ENCODE peak calls at places on chromosomes 11 and 22, in eight cellular contexts. One of them, this sample, is unnamed.

GRCh38 chr11:77789731-77790476 is 30.6 kb downstream of the RSF1 start:
- DNase-seq in SK-N-SH: no peak
- DNase-seq in ovary: no peak
- DNase-seq in tibial nerve: no peak
- DNase-seq in K562: no peak
- DNase-seq in transverse colon: no peak
- DNase-seq in HepG2: no peak
- DNase-seq in A549: no peak
- DNase-seq in this sample: no peak

GRCh38 chr11:68506908-68507307 is 46.4 kb downstream of the PPP6R3 start:
- DNase-seq in SK-N-SH: no peak
- DNase-seq in ovary: no peak
- DNase-seq in tibial nerve: no peak
- DNase-seq in K562: no peak
- DNase-seq in transverse colon: no peak
- DNase-seq in HepG2: no peak
- DNase-seq in A549: peak; percentile 22
- DNase-seq in this sample: no peak

GRCh38 chr11:110000045-110000502 is 93.1 kb upstream of the ZC3H12C start:
- DNase-seq in SK-N-SH: no peak
- DNase-seq in ovary: no peak
- DNase-seq in tibial nerve: no peak
- DNase-seq in K562: peak; percentile 48
- DNase-seq in transverse colon: no peak
- DNase-seq in HepG2: no peak
- DNase-seq in A549: peak; percentile 65
- DNase-seq in this sample: no peak

GRCh38 chr22:36991220-36991619 is 28.0 kb downstream of the TST start:
- DNase-seq in SK-N-SH: no peak
- DNase-seq in ovary: no peak
- DNase-seq in tibial nerve: no peak
- DNase-seq in K562: no peak
- DNase-seq in transverse colon: no peak
- DNase-seq in HepG2: no peak
- DNase-seq in A549: no peak
- DNase-seq in this sample: no peak

GRCh38 chr11:20127671-20128527 is 32.4 kb downstream of the DBX1 start:
- DNase-seq in SK-N-SH: peak; percentile 84
- DNase-seq in ovary: peak; percentile 68
- DNase-seq in tibial nerve: peak; percentile 83
- DNase-seq in K562: peak; percentile 81
- DNase-seq in transverse colon: peak; percentile 85
- DNase-seq in HepG2: peak; percentile 52
- DNase-seq in A549: peak; percentile 70
- DNase-seq in this sample: peak; percentile 81

GRCh38 chr11:876550-876949 is 33.9 kb downstream of the TSPAN4 start:
- DNase-seq in SK-N-SH: no peak
- DNase-seq in ovary: peak; percentile 43
- DNase-seq in tibial nerve: no peak
- DNase-seq in K562: no peak
- DNase-seq in transverse colon: no peak
- DNase-seq in HepG2: no peak
- DNase-seq in A549: no peak
- DNase-seq in this sample: no peak

GRCh38 chr11:66172146-66172545 is 96.3 kb upstream of the RAB1B start:
- DNase-seq in SK-N-SH: no peak
- DNase-seq in ovary: no peak
- DNase-seq in tibial nerve: no peak
- DNase-seq in K562: peak; percentile 37
- DNase-seq in transverse colon: no peak
- DNase-seq in HepG2: no peak
- DNase-seq in A549: peak; percentile 29
- DNase-seq in this sample: no peak

GRCh38 chr11:126431401-126432064 is 76.0 kb downstream of the ST3GAL4 start:
- DNase-seq in SK-N-SH: no peak
- DNase-seq in ovary: peak; percentile 69
- DNase-seq in tibial nerve: peak; percentile 41
- DNase-seq in K562: no peak
- DNase-seq in transverse colon: peak; percentile 76
- DNase-seq in HepG2: peak; percentile 27
- DNase-seq in A549: no peak
- DNase-seq in this sample: peak; percentile 38

GRCh38 chr11:118921929-118922744 is 3.6 kb downstream of the BCL9L start:
- DNase-seq in SK-N-SH: peak; percentile 80
- DNase-seq in ovary: peak; percentile 87
- DNase-seq in tibial nerve: no peak
- DNase-seq in K562: no peak
- DNase-seq in transverse colon: peak; percentile 81
- DNase-seq in HepG2: peak; percentile 80
- DNase-seq in A549: peak; percentile 91
- DNase-seq in this sample: peak; percentile 88

GRCh38 chr11:87859583-87859982 is 315.7 kb downstream of the RAB38 start:
- DNase-seq in SK-N-SH: no peak
- DNase-seq in ovary: no peak
- DNase-seq in tibial nerve: peak; percentile 15
- DNase-seq in K562: no peak
- DNase-seq in transverse colon: no peak
- DNase-seq in HepG2: no peak
- DNase-seq in A549: no peak
- DNase-seq in this sample: peak; percentile 25

GRCh38 chr22:48305726-48306235 is 1521.9 kb downstream of the BRD1 start:
- DNase-seq in SK-N-SH: no peak
- DNase-seq in ovary: no peak
- DNase-seq in tibial nerve: no peak
- DNase-seq in K562: no peak
- DNase-seq in transverse colon: no peak
- DNase-seq in HepG2: no peak
- DNase-seq in A549: no peak
- DNase-seq in this sample: no peak

GRCh38 chr11:46977940-46978595 is 41.5 kb downstream of the CSTPP1 start:
- DNase-seq in SK-N-SH: no peak
- DNase-seq in ovary: no peak
- DNase-seq in tibial nerve: no peak
- DNase-seq in K562: no peak
- DNase-seq in transverse colon: no peak
- DNase-seq in HepG2: peak; percentile 64
- DNase-seq in A549: peak; percentile 53
- DNase-seq in this sample: no peak

GRCh38 chr22:46697811-46698515 is 40.1 kb downstream of the CERK start:
- DNase-seq in SK-N-SH: no peak
- DNase-seq in ovary: no peak
- DNase-seq in tibial nerve: no peak
- DNase-seq in K562: no peak
- DNase-seq in transverse colon: no peak
- DNase-seq in HepG2: no peak
- DNase-seq in A549: no peak
- DNase-seq in this sample: no peak

GRCh38 chr11:112161012-112161411 is 2.9 kb downstream of the IL18 start:
- DNase-seq in SK-N-SH: no peak
- DNase-seq in ovary: no peak
- DNase-seq in tibial nerve: no peak
- DNase-seq in K562: no peak
- DNase-seq in transverse colon: no peak
- DNase-seq in HepG2: no peak
- DNase-seq in A549: no peak
- DNase-seq in this sample: no peak

GRCh38 chr11:32006799-32007388 is 84.0 kb upstream of the RCN1 start:
- DNase-seq in SK-N-SH: peak; percentile 42
- DNase-seq in ovary: no peak
- DNase-seq in tibial nerve: no peak
- DNase-seq in K562: peak; percentile 49
- DNase-seq in transverse colon: no peak
- DNase-seq in HepG2: peak; percentile 13
- DNase-seq in A549: peak; percentile 46
- DNase-seq in this sample: no peak

GRCh38 chr22:28231423-28231822 is 312.4 kb upstream of the PITPNB start:
- DNase-seq in SK-N-SH: no peak
- DNase-seq in ovary: no peak
- DNase-seq in tibial nerve: no peak
- DNase-seq in K562: no peak
- DNase-seq in transverse colon: no peak
- DNase-seq in HepG2: peak; percentile 82
- DNase-seq in A549: no peak
- DNase-seq in this sample: no peak

GRCh38 chr11:134522782-134523570 is 110.9 kb upstream of the B3GAT1 start:
- DNase-seq in SK-N-SH: no peak
- DNase-seq in ovary: no peak
- DNase-seq in tibial nerve: no peak
- DNase-seq in K562: no peak
- DNase-seq in transverse colon: no peak
- DNase-seq in HepG2: no peak
- DNase-seq in A549: no peak
- DNase-seq in this sample: no peak

GRCh38 chr22:17817079-17817478 is 42.8 kb upstream of the BID start:
- DNase-seq in SK-N-SH: no peak
- DNase-seq in ovary: no peak
- DNase-seq in tibial nerve: no peak
- DNase-seq in K562: no peak
- DNase-seq in transverse colon: no peak
- DNase-seq in HepG2: no peak
- DNase-seq in A549: no peak
- DNase-seq in this sample: no peak

GRCh38 chr11:77503006-77503405 is 29.1 kb upstream of the PAK1 start:
- DNase-seq in SK-N-SH: peak; percentile 54
- DNase-seq in ovary: no peak
- DNase-seq in tibial nerve: no peak
- DNase-seq in K562: peak; percentile 30
- DNase-seq in transverse colon: no peak
- DNase-seq in HepG2: no peak
- DNase-seq in A549: no peak
- DNase-seq in this sample: no peak

GRCh38 chr22:31613286-31613903 is 48.6 kb downstream of the PISD start:
- DNase-seq in SK-N-SH: no peak
- DNase-seq in ovary: no peak
- DNase-seq in tibial nerve: no peak
- DNase-seq in K562: no peak
- DNase-seq in transverse colon: no peak
- DNase-seq in HepG2: no peak
- DNase-seq in A549: no peak
- DNase-seq in this sample: no peak

GRCh38 chr22:31247726-31248125 is 35.6 kb downstream of the LIMK2 start:
- DNase-seq in SK-N-SH: peak; percentile 75
- DNase-seq in ovary: no peak
- DNase-seq in tibial nerve: no peak
- DNase-seq in K562: no peak
- DNase-seq in transverse colon: no peak
- DNase-seq in HepG2: no peak
- DNase-seq in A549: no peak
- DNase-seq in this sample: no peak

GRCh38 chr11:111531687-111532364 is 8.7 kb upstream of the LAYN start:
- DNase-seq in SK-N-SH: no peak
- DNase-seq in ovary: no peak
- DNase-seq in tibial nerve: no peak
- DNase-seq in K562: no peak
- DNase-seq in transverse colon: no peak
- DNase-seq in HepG2: no peak
- DNase-seq in A549: peak; percentile 75
- DNase-seq in this sample: no peak

GRCh38 chr22:23772315-23773246 is at the start of gene MMP11:
- DNase-seq in SK-N-SH: peak; percentile 95
- DNase-seq in ovary: peak; percentile 71
- DNase-seq in tibial nerve: peak; percentile 49
- DNase-seq in K562: peak; percentile 69
- DNase-seq in transverse colon: peak; percentile 76
- DNase-seq in HepG2: no peak
- DNase-seq in A549: no peak
- DNase-seq in this sample: peak; percentile 67

GRCh38 chr11:61186504-61186903 is 16.8 kb upstream of the PGA3 start:
- DNase-seq in SK-N-SH: no peak
- DNase-seq in ovary: no peak
- DNase-seq in tibial nerve: no peak
- DNase-seq in K562: no peak
- DNase-seq in transverse colon: no peak
- DNase-seq in HepG2: no peak
- DNase-seq in A549: no peak
- DNase-seq in this sample: no peak

GRCh38 chr11:111736191-111736590 is 30.0 kb downstream of the PPP2R1B start:
- DNase-seq in SK-N-SH: no peak
- DNase-seq in ovary: no peak
- DNase-seq in tibial nerve: no peak
- DNase-seq in K562: no peak
- DNase-seq in transverse colon: no peak
- DNase-seq in HepG2: no peak
- DNase-seq in A549: no peak
- DNase-seq in this sample: no peak

GRCh38 chr11:133162228-133162627 is 370.1 kb downstream of the OPCML start:
- DNase-seq in SK-N-SH: no peak
- DNase-seq in ovary: no peak
- DNase-seq in tibial nerve: no peak
- DNase-seq in K562: no peak
- DNase-seq in transverse colon: peak; percentile 12
- DNase-seq in HepG2: no peak
- DNase-seq in A549: no peak
- DNase-seq in this sample: peak; percentile 68

GRCh38 chr22:37619991-37620390 is 11.4 kb downstream of the GGA1 start:
- DNase-seq in SK-N-SH: no peak
- DNase-seq in ovary: no peak
- DNase-seq in tibial nerve: no peak
- DNase-seq in K562: no peak
- DNase-seq in transverse colon: no peak
- DNase-seq in HepG2: no peak
- DNase-seq in A549: no peak
- DNase-seq in this sample: no peak

GRCh38 chr11:34564406-34564805 is 50.8 kb upstream of the ELF5 start:
- DNase-seq in SK-N-SH: no peak
- DNase-seq in ovary: no peak
- DNase-seq in tibial nerve: no peak
- DNase-seq in K562: no peak
- DNase-seq in transverse colon: no peak
- DNase-seq in HepG2: no peak
- DNase-seq in A549: no peak
- DNase-seq in this sample: no peak
- H3K27ac ChIP-seq in SK-N-SH: no peak overlapping the region
- H3K27ac ChIP-seq in ovary: no peak overlapping the region
- H3K27ac ChIP-seq in tibial nerve: no peak overlapping the region
- H3K27ac ChIP-seq in K562: no peak overlapping the region
- H3K27ac ChIP-seq in transverse colon: no peak overlapping the region
- H3K27ac ChIP-seq in HepG2: no peak overlapping the region
- H3K27ac ChIP-seq in A549: peak overlapping the region; percentile 57
- H3K27ac ChIP-seq in this sample: no peak overlapping the region

GRCh38 chr11:95923441-95923729 is 522 bp downstream of the MTMR2 start:
- DNase-seq in SK-N-SH: no peak
- DNase-seq in ovary: no peak
- DNase-seq in tibial nerve: no peak
- DNase-seq in K562: peak; percentile 23
- DNase-seq in transverse colon: no peak
- DNase-seq in HepG2: no peak
- DNase-seq in A549: no peak
- DNase-seq in this sample: no peak
- TF ChIP-seq EP300 in SK-N-SH: no peak
- TF ChIP-seq EP300 in ovary: no peak
- TF ChIP-seq EP300 in tibial nerve: no peak
- TF ChIP-seq EP300 in K562: no peak
- TF ChIP-seq EP300 in transverse colon: no peak
- TF ChIP-seq EP300 in HepG2: no peak
- TF ChIP-seq EP300 in A549: no peak
- TF ChIP-seq EP300 in this sample: no peak

GRCh38 chr11:17930544-17931144 is 82.2 kb downstream of the SERGEF start:
- DNase-seq in SK-N-SH: no peak
- DNase-seq in ovary: no peak
- DNase-seq in tibial nerve: no peak
- DNase-seq in K562: no peak
- DNase-seq in transverse colon: no peak
- DNase-seq in HepG2: no peak
- DNase-seq in A549: no peak
- DNase-seq in this sample: no peak
- TF ChIP-seq CTCF in SK-N-SH: no peak
- TF ChIP-seq CTCF in ovary: no peak
- TF ChIP-seq CTCF in tibial nerve: no peak
- TF ChIP-seq CTCF in K562: no peak
- TF ChIP-seq CTCF in transverse colon: no peak
- TF ChIP-seq CTCF in HepG2: no peak
- TF ChIP-seq CTCF in A549: no peak
- TF ChIP-seq CTCF in this sample: no peak

GRCh38 chr22:50307891-50308596 is 598 bp upstream of the PLXNB2 start:
- DNase-seq in SK-N-SH: no peak
- DNase-seq in ovary: peak; percentile 53
- DNase-seq in tibial nerve: no peak
- DNase-seq in K562: no peak
- DNase-seq in transverse colon: no peak
- DNase-seq in HepG2: no peak
- DNase-seq in A549: no peak
- DNase-seq in this sample: no peak
- H3K27ac ChIP-seq in SK-N-SH: peak overlapping the region; percentile 85
- H3K27ac ChIP-seq in ovary: peak overlapping the region; percentile 46
- H3K27ac ChIP-seq in tibial nerve: peak overlapping the region; percentile 97
- H3K27ac ChIP-seq in K562: peak overlapping the region; percentile 57
- H3K27ac ChIP-seq in transverse colon: peak overlapping the region; percentile 82
- H3K27ac ChIP-seq in HepG2: peak overlapping the region; percentile 58
- H3K27ac ChIP-seq in A549: peak overlapping the region; percentile 100
- H3K27ac ChIP-seq in this sample: peak overlapping the region; percentile 81

This sample was measured in stomach.